ENCODE peak calls at places on chromosomes 6 and 20, in four cellular contexts. R, X, O and K are unnamed samples.

GRCh38 chr6:27894839-27895762 is 17.1 kb downstream of the OR2B2 start:
- DNase-seq in O (peak; percentile 93), R (peak; percentile 47), X (peak; percentile 84), K (peak; percentile 67)

GRCh38 chr6:161227004-161227950 is 46.6 kb downstream of the AGPAT4 start:
- DNase-seq in O (no peak), R (no peak), X (no peak), K (no peak)

GRCh38 chr20:19688031-19688806 is 69.8 kb upstream of the RIN2 start:
- DNase-seq in R (peak; percentile 60), O (peak; percentile 47), X (peak; percentile 76), K (no peak)

GRCh38 chr20:24970743-24971142 is 21.7 kb downstream of the CST7 start:
- DNase-seq in X (peak; percentile 32), R (no peak), O (no peak), K (no peak)

GRCh38 chr6:5481024-5481423 is 219.7 kb downstream of the FARS2 start:
- DNase-seq in O (no peak), X (no peak), R (no peak), K (no peak)

GRCh38 chr6:16635810-16636602 is 125.3 kb downstream of the ATXN1 start:
- DNase-seq in X (no peak), O (no peak), R (no peak), K (no peak)

GRCh38 chr20:63873477-63873971 is 8.5 kb downstream of the TPD52L2 start:
- DNase-seq in R (no peak), O (no peak), X (peak; percentile 82), K (no peak)

GRCh38 chr20:5316188-5317158 is at the start of gene PROKR2:
- DNase-seq in X (no peak), R (no peak), O (peak; percentile 29), K (no peak)

GRCh38 chr6:158928068-158928467 is 71.9 kb downstream of the RSPH3 start:
- DNase-seq in R (no peak), O (no peak), X (no peak), K (no peak)

GRCh38 chr6:5190467-5190866 is 70.3 kb downstream of the LYRM4 start:
- DNase-seq in X (no peak), O (peak; percentile 47), R (no peak), K (no peak)

GRCh38 chr6:87700729-87701675 is 1.0 kb downstream of the AKIRIN2 start:
- DNase-seq in R (peak; percentile 34), O (peak; percentile 62), X (no peak), K (no peak)

GRCh38 chr6:16956371-16956770 is 145.5 kb upstream of the STMND1 start:
- DNase-seq in R (no peak), X (no peak), O (no peak), K (peak; percentile 28)

GRCh38 chr6:138979365-138979764 is 8.7 kb downstream of the REPS1 start:
- DNase-seq in O (no peak), R (no peak), X (no peak), K (no peak)

GRCh38 chr6:13505345-13505734 is 17.9 kb upstream of the GFOD1 start:
- DNase-seq in R (no peak), X (no peak), O (no peak), K (no peak)

GRCh38 chr6:53171605-53172467 is 23.2 kb upstream of the GCM1 start:
- DNase-seq in R (peak; percentile 92), O (peak; percentile 74), X (peak; percentile 94), K (peak; percentile 85)

GRCh38 chr6:87904041-87904440 is 143.6 kb upstream of the SPACA1 start:
- DNase-seq in X (no peak), R (no peak), O (no peak), K (no peak)

GRCh38 chr6:57226221-57226620 is 4.1 kb upstream of the RAB23 start:
- DNase-seq in R (no peak), O (no peak), X (no peak), K (no peak)

GRCh38 chr20:43839793-43840199 is 74.9 kb upstream of the TOX2 start:
- DNase-seq in R (no peak), X (no peak), O (no peak), K (no peak)

GRCh38 chr6:57324538-57324937 is 7.1 kb downstream of the PRIM2 start:
- DNase-seq in X (no peak), O (peak; percentile 30), R (no peak), K (no peak)

GRCh38 chr6:2447318-2447717 is 201.9 kb upstream of the GMDS start:
- DNase-seq in O (no peak), R (no peak), X (no peak), K (no peak)

GRCh38 chr6:152863618-152864326 is 113.2 kb downstream of the VIP start:
- DNase-seq in R (peak; percentile 66), X (no peak), O (peak; percentile 78), K (peak; percentile 10)

GRCh38 chr6:21754891-21755290 is 161.3 kb downstream of the SOX4 start:
- DNase-seq in X (no peak), R (no peak), O (no peak), K (no peak)

GRCh38 chr6:39228992-39229767 is at the start of gene KCNK5:
- DNase-seq in R (peak; percentile 86), X (peak; percentile 73), O (peak; percentile 32), K (peak; percentile 56)

GRCh38 chr6:167643223-167643622 is 183.5 kb upstream of the AFDN start:
- DNase-seq in R (no peak), X (no peak), O (no peak), K (no peak)

GRCh38 chr6:144063744-144064401 is 31.5 kb downstream of the SF3B5 start:
- DNase-seq in R (peak; percentile 91), O (peak; percentile 64), X (peak; percentile 82), K (peak; percentile 88)

GRCh38 chr20:16229813-16230212 is 343.4 kb downstream of the KIF16B start:
- DNase-seq in R (no peak), X (no peak), O (no peak), K (no peak)
- H3K27me3 ChIP-seq in R (no peaks in the 10 kb centered on the region), X (no peaks in the 10 kb centered on the region), O (no peaks in the 10 kb centered on the region), K (no peaks in the 10 kb centered on the region)

GRCh38 chr6:119446623-119447008 is 97.1 kb upstream of the MAN1A1 start:
- DNase-seq in R (peak; percentile 60), O (no peak), X (peak; percentile 81), K (no peak)
- H3K27me3 ChIP-seq in R (no peaks in the 10 kb centered on the region), O (peaks cover 10% of the 10 kb centered on the region), X (no peaks in the 10 kb centered on the region), K (no peaks in the 10 kb centered on the region)

GRCh38 chr20:22924949-22925612 is 110.0 kb upstream of the SSTR4 start:
- DNase-seq in O (no peak), X (no peak), R (no peak), K (no peak)

GRCh38 chr20:22921595-22922421 is 113.3 kb upstream of the SSTR4 start:
- DNase-seq in X (no peak), R (no peak), O (peak; percentile 15), K (no peak)

GRCh38 chr20:22920898-22921297 is 114.2 kb upstream of the SSTR4 start:
- DNase-seq in X (no peak), O (no peak), R (no peak), K (no peak)

GRCh38 chr20:22924036-22924737 is 110.9 kb upstream of the SSTR4 start:
- DNase-seq in R (no peak), X (no peak), O (no peak), K (no peak)

GRCh38 chr20:22922987-22923386 is 112.1 kb upstream of the SSTR4 start:
- DNase-seq in R (no peak), O (no peak), X (no peak), K (no peak)
- H3K27me3 ChIP-seq in R (no peaks in the 10 kb centered on the region), O (peaks cover 5% of the 10 kb centered on the region), X (no peaks in the 10 kb centered on the region), K (no peaks in the 10 kb centered on the region)

GRCh38 chr6:149938571-149939462 is 3.0 kb upstream of the ULBP2 start:
- DNase-seq in R (no peak), X (no peak), O (no peak), K (no peak)
- H3K27me3 ChIP-seq in R (peaks cover 42% of the 10 kb centered on the region), X (peaks cover 81% of the 10 kb centered on the region), O (peaks cover 23% of the 10 kb centered on the region), K (peaks cover 54% of the 10 kb centered on the region)

GRCh38 chr20:37680420-37680819 is 13.4 kb upstream of the CTNNBL1 start:
- DNase-seq in X (no peak), O (peak; percentile 23), R (no peak), K (no peak)

GRCh38 chr20:37677969-37678610 is 15.7 kb upstream of the CTNNBL1 start:
- DNase-seq in X (no peak), O (no peak), R (no peak), K (no peak)

GRCh38 chr20:37673429-37673828 is 20.4 kb upstream of the CTNNBL1 start:
- DNase-seq in X (no peak), O (no peak), R (no peak), K (no peak)

GRCh38 chr20:37672143-37672542 is 21.7 kb upstream of the CTNNBL1 start:
- DNase-seq in R (no peak), X (no peak), O (no peak), K (no peak)

GRCh38 chr20:37676440-37676839 is 17.4 kb upstream of the CTNNBL1 start:
- DNase-seq in R (no peak), O (no peak), X (no peak), K (no peak)
- H3K27me3 ChIP-seq in R (no peaks in the 10 kb centered on the region), O (peaks cover 12% of the 10 kb centered on the region), X (no peaks in the 10 kb centered on the region), K (no peaks in the 10 kb centered on the region)

GRCh38 chr6:37536462-37537225 is 37.0 kb upstream of the CCDC167 start:
- DNase-seq in R (no peak), X (no peak), O (no peak), K (no peak)
- H3K27me3 ChIP-seq in R (peaks cover 16% of the 10 kb centered on the region), X (peaks cover 29% of the 10 kb centered on the region), O (peaks cover 39% of the 10 kb centered on the region), K (no peaks in the 10 kb centered on the region)

GRCh38 chr20:51037499-51038110 is 14.7 kb upstream of the KCNG1 start:
- DNase-seq in O (no peak), R (no peak), X (no peak), K (no peak)
- H3K27me3 ChIP-seq in O (no peaks in the 10 kb centered on the region), R (no peaks in the 10 kb centered on the region), X (no peaks in the 10 kb centered on the region), K (no peaks in the 10 kb centered on the region)

DNA sequence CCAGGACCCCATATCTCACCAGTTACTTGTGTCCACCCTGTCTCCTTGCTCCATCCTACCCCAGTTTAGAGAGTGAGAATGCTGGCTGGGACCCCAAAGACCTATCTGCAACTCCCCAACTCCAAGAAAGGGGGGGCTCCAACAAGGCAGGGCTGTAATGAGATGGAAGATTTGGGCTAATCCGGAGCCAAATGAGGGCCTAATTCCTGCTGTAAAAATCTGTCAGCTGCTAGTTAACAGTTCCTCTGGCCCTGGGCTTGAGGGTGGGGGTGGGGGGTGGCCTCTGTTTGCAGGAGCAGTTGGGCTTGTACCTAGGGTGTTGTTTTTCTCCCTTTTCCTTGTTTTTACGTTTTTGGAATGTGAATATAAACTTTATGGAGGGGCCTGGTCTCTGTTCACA is 70.5 kb downstream of the NCR2 start:
- DNase-seq in X (no peak), R (no peak), O (no peak), K (no peak)
- H3K27me3 ChIP-seq in X (no peaks in the 10 kb centered on the region), R (no peaks in the 10 kb centered on the region), O (no peaks in the 10 kb centered on the region), K (no peaks in the 10 kb centered on the region)